ENCODE peak calls at places on chromosomes 6 and 20, in nine cellular contexts. One of them, this sample, is unnamed.

GRCh38 chr6:32886674-32887383 is 32.8 kb downstream of the PSMB9 start:
- DNase-seq in gastrocnemius medialis: no peak
- DNase-seq in endothelial cell of umbilical vein: peak; percentile 17
- DNase-seq in body of pancreas: peak; percentile 49
- DNase-seq in heart left ventricle: no peak
- DNase-seq in ovary: peak; percentile 71
- DNase-seq in A549: no peak
- DNase-seq in right lobe of liver: no peak
- DNase-seq in breast epithelium: no peak
- DNase-seq in this sample: no peak

GRCh38 chr6:70709826-70710225 is 42.1 kb downstream of the SMAP1 start:
- DNase-seq in gastrocnemius medialis: no peak
- DNase-seq in endothelial cell of umbilical vein: no peak
- DNase-seq in body of pancreas: no peak
- DNase-seq in heart left ventricle: no peak
- DNase-seq in ovary: no peak
- DNase-seq in A549: no peak
- DNase-seq in right lobe of liver: no peak
- DNase-seq in breast epithelium: no peak
- DNase-seq in this sample: no peak

GRCh38 chr20:25046181-25046641 is 11.7 kb downstream of the ACSS1 start:
- DNase-seq in gastrocnemius medialis: peak; percentile 90
- DNase-seq in endothelial cell of umbilical vein: no peak
- DNase-seq in body of pancreas: peak; percentile 56
- DNase-seq in heart left ventricle: peak; percentile 87
- DNase-seq in ovary: no peak
- DNase-seq in A549: no peak
- DNase-seq in right lobe of liver: peak; percentile 93
- DNase-seq in breast epithelium: no peak
- DNase-seq in this sample: peak; percentile 30

GRCh38 chr20:22623211-22623610 is 38.8 kb upstream of the FOXA2 start:
- DNase-seq in gastrocnemius medialis: no peak
- DNase-seq in endothelial cell of umbilical vein: peak; percentile 2
- DNase-seq in body of pancreas: peak; percentile 23
- DNase-seq in heart left ventricle: no peak
- DNase-seq in ovary: no peak
- DNase-seq in A549: no peak
- DNase-seq in right lobe of liver: no peak
- DNase-seq in breast epithelium: no peak
- DNase-seq in this sample: peak; percentile 54

GRCh38 chr6:5085638-5086293 is 625 bp downstream of the PPP1R3G start:
- DNase-seq in gastrocnemius medialis: no peak
- DNase-seq in endothelial cell of umbilical vein: peak; percentile 70
- DNase-seq in body of pancreas: no peak
- DNase-seq in heart left ventricle: peak; percentile 50
- DNase-seq in ovary: peak; percentile 26
- DNase-seq in A549: no peak
- DNase-seq in right lobe of liver: peak; percentile 54
- DNase-seq in breast epithelium: no peak
- DNase-seq in this sample: no peak

GRCh38 chr6:56370127-56370540 is 122.8 kb upstream of the COL21A1 start:
- DNase-seq in gastrocnemius medialis: no peak
- DNase-seq in endothelial cell of umbilical vein: peak; percentile 84
- DNase-seq in body of pancreas: peak; percentile 78
- DNase-seq in heart left ventricle: peak; percentile 60
- DNase-seq in ovary: no peak
- DNase-seq in A549: peak; percentile 23
- DNase-seq in right lobe of liver: peak; percentile 77
- DNase-seq in breast epithelium: peak; percentile 72
- DNase-seq in this sample: peak; percentile 74

GRCh38 chr6:157679605-157680580 is 143.2 kb upstream of the SNX9 start:
- DNase-seq in gastrocnemius medialis: no peak
- DNase-seq in endothelial cell of umbilical vein: no peak
- DNase-seq in body of pancreas: no peak
- DNase-seq in heart left ventricle: no peak
- DNase-seq in ovary: no peak
- DNase-seq in A549: no peak
- DNase-seq in right lobe of liver: no peak
- DNase-seq in breast epithelium: no peak
- DNase-seq in this sample: no peak

GRCh38 chr6:9121551-9121950 is 686.2 kb upstream of the SLC35B3 start:
- DNase-seq in gastrocnemius medialis: no peak
- DNase-seq in endothelial cell of umbilical vein: no peak
- DNase-seq in body of pancreas: no peak
- DNase-seq in heart left ventricle: no peak
- DNase-seq in ovary: no peak
- DNase-seq in A549: no peak
- DNase-seq in right lobe of liver: no peak
- DNase-seq in breast epithelium: no peak
- DNase-seq in this sample: no peak

GRCh38 chr6:139577991-139578604 is 203.7 kb upstream of the CITED2 start:
- DNase-seq in gastrocnemius medialis: no peak
- DNase-seq in endothelial cell of umbilical vein: no peak
- DNase-seq in body of pancreas: no peak
- DNase-seq in heart left ventricle: no peak
- DNase-seq in ovary: no peak
- DNase-seq in A549: no peak
- DNase-seq in right lobe of liver: no peak
- DNase-seq in breast epithelium: no peak
- DNase-seq in this sample: no peak

GRCh38 chr6:17125407-17125806 is 23.6 kb downstream of the STMND1 start:
- DNase-seq in gastrocnemius medialis: no peak
- DNase-seq in endothelial cell of umbilical vein: no peak
- DNase-seq in body of pancreas: no peak
- DNase-seq in heart left ventricle: no peak
- DNase-seq in ovary: no peak
- DNase-seq in A549: no peak
- DNase-seq in right lobe of liver: no peak
- DNase-seq in breast epithelium: no peak
- DNase-seq in this sample: no peak

GRCh38 chr6:35473849-35474128 is 5.6 kb downstream of the RPL10A start:
- DNase-seq in gastrocnemius medialis: no peak
- DNase-seq in endothelial cell of umbilical vein: no peak
- DNase-seq in body of pancreas: no peak
- DNase-seq in heart left ventricle: no peak
- DNase-seq in ovary: no peak
- DNase-seq in A549: no peak
- DNase-seq in right lobe of liver: no peak
- DNase-seq in breast epithelium: no peak
- DNase-seq in this sample: no peak

GRCh38 chr6:97885844-97886243 is 602.8 kb upstream of the MMS22L start:
- DNase-seq in gastrocnemius medialis: no peak
- DNase-seq in endothelial cell of umbilical vein: no peak
- DNase-seq in body of pancreas: no peak
- DNase-seq in heart left ventricle: no peak
- DNase-seq in ovary: no peak
- DNase-seq in A549: no peak
- DNase-seq in right lobe of liver: no peak
- DNase-seq in breast epithelium: no peak
- DNase-seq in this sample: no peak

GRCh38 chr6:88992741-88993557 is 29.5 kb upstream of the RNGTT start:
- DNase-seq in gastrocnemius medialis: no peak
- DNase-seq in endothelial cell of umbilical vein: no peak
- DNase-seq in body of pancreas: no peak
- DNase-seq in heart left ventricle: no peak
- DNase-seq in ovary: no peak
- DNase-seq in A549: no peak
- DNase-seq in right lobe of liver: no peak
- DNase-seq in breast epithelium: no peak
- DNase-seq in this sample: no peak

GRCh38 chr20:6026051-6026450 is 27.8 kb downstream of the LRRN4 start:
- DNase-seq in gastrocnemius medialis: no peak
- DNase-seq in endothelial cell of umbilical vein: no peak
- DNase-seq in body of pancreas: no peak
- DNase-seq in heart left ventricle: no peak
- DNase-seq in ovary: no peak
- DNase-seq in A549: no peak
- DNase-seq in right lobe of liver: no peak
- DNase-seq in breast epithelium: no peak
- DNase-seq in this sample: no peak

DNA sequence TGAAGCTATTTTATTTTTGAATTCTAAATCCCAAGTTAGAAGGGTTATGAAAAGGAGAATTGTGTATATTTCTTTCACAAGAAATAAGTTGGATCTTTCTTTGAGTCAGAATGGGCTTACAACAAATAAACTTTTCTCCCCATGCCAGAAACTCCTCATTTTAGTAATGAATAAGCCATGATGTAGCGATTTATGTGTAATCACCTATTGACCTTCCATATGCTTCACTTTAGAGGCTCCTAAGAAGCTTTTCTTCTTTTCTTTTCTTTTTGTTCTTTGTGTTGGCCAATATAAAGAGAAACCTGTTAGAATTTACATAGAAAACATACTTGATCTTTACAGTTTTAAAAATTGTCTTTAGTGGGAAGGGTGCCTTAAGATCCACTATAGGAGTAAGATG is 370.2 kb downstream of the UTRN start:
- DNase-seq in gastrocnemius medialis: no peak
- DNase-seq in endothelial cell of umbilical vein: no peak
- DNase-seq in body of pancreas: no peak
- DNase-seq in heart left ventricle: no peak
- DNase-seq in ovary: no peak
- DNase-seq in A549: no peak
- DNase-seq in right lobe of liver: no peak
- DNase-seq in breast epithelium: no peak
- DNase-seq in this sample: no peak
- H3K4me1 ChIP-seq in gastrocnemius medialis: no peaks in the 10 kb centered on the region
- H3K4me1 ChIP-seq in endothelial cell of umbilical vein: peaks cover 2% of the 10 kb centered on the region
- H3K4me1 ChIP-seq in body of pancreas: peaks cover 59% of the 10 kb centered on the region
- H3K4me1 ChIP-seq in heart left ventricle: peaks cover 33% of the 10 kb centered on the region
- H3K4me1 ChIP-seq in ovary: peaks cover 7% of the 10 kb centered on the region
- H3K4me1 ChIP-seq in A549: peaks cover 62% of the 10 kb centered on the region
- H3K4me1 ChIP-seq in right lobe of liver: no peaks in the 10 kb centered on the region
- H3K4me1 ChIP-seq in breast epithelium: no peaks in the 10 kb centered on the region
- H3K4me1 ChIP-seq in this sample: peaks cover 52% of the 10 kb centered on the region

GRCh38 chr6:73514746-73515110 is 6.1 kb downstream of the EEF1A1 start:
- DNase-seq in gastrocnemius medialis: no peak
- DNase-seq in endothelial cell of umbilical vein: peak; percentile 9
- DNase-seq in body of pancreas: no peak
- DNase-seq in heart left ventricle: no peak
- DNase-seq in ovary: no peak
- DNase-seq in A549: no peak
- DNase-seq in right lobe of liver: no peak
- DNase-seq in breast epithelium: no peak
- DNase-seq in this sample: no peak
- H3K27ac ChIP-seq in gastrocnemius medialis: no peak overlapping the region
- H3K27ac ChIP-seq in endothelial cell of umbilical vein: no peak overlapping the region
- H3K27ac ChIP-seq in body of pancreas: no peak overlapping the region
- H3K27ac ChIP-seq in heart left ventricle: no peak overlapping the region
- H3K27ac ChIP-seq in ovary: no peak overlapping the region
- H3K27ac ChIP-seq in A549: peak overlapping the region; percentile 80
- H3K27ac ChIP-seq in right lobe of liver: no peak overlapping the region
- H3K27ac ChIP-seq in breast epithelium: peak overlapping the region; percentile 40
- H3K27ac ChIP-seq in this sample: peak overlapping the region; percentile 18

GRCh38 chr20:45832619-45833018 is 980 bp upstream of the SNX21 start:
- DNase-seq in gastrocnemius medialis: no peak
- DNase-seq in endothelial cell of umbilical vein: no peak
- DNase-seq in body of pancreas: no peak
- DNase-seq in heart left ventricle: no peak
- DNase-seq in ovary: no peak
- DNase-seq in A549: no peak
- DNase-seq in right lobe of liver: no peak
- DNase-seq in breast epithelium: no peak
- DNase-seq in this sample: no peak

GRCh38 chr20:45833883-45834796 is 541 bp downstream of the SNX21 start:
- DNase-seq in gastrocnemius medialis: peak; percentile 70
- DNase-seq in endothelial cell of umbilical vein: peak; percentile 83
- DNase-seq in body of pancreas: peak; percentile 64
- DNase-seq in heart left ventricle: peak; percentile 75
- DNase-seq in ovary: peak; percentile 91
- DNase-seq in A549: peak; percentile 75
- DNase-seq in right lobe of liver: peak; percentile 78
- DNase-seq in breast epithelium: peak; percentile 67
- DNase-seq in this sample: peak; percentile 69

GRCh38 chr20:45835230-45836224 is 1.9 kb downstream of the SNX21 start:
- DNase-seq in gastrocnemius medialis: peak; percentile 63
- DNase-seq in endothelial cell of umbilical vein: no peak
- DNase-seq in body of pancreas: no peak
- DNase-seq in heart left ventricle: peak; percentile 74
- DNase-seq in ovary: no peak
- DNase-seq in A549: no peak
- DNase-seq in right lobe of liver: no peak
- DNase-seq in breast epithelium: no peak
- DNase-seq in this sample: no peak

GRCh38 chr20:45834797-45835161 is 1.2 kb downstream of the SNX21 start:
- DNase-seq in gastrocnemius medialis: no peak
- DNase-seq in endothelial cell of umbilical vein: no peak
- DNase-seq in body of pancreas: no peak
- DNase-seq in heart left ventricle: no peak
- DNase-seq in ovary: peak; percentile 64
- DNase-seq in A549: no peak
- DNase-seq in right lobe of liver: no peak
- DNase-seq in breast epithelium: no peak
- DNase-seq in this sample: no peak

GRCh38 chr20:45833030-45833882 is at the start of gene SNX21:
- DNase-seq in gastrocnemius medialis: peak; percentile 70
- DNase-seq in endothelial cell of umbilical vein: peak; percentile 78
- DNase-seq in body of pancreas: peak; percentile 80
- DNase-seq in heart left ventricle: peak; percentile 92
- DNase-seq in ovary: peak; percentile 90
- DNase-seq in A549: peak; percentile 71
- DNase-seq in right lobe of liver: peak; percentile 83
- DNase-seq in breast epithelium: peak; percentile 77
- DNase-seq in this sample: peak; percentile 77
- TF ChIP-seq POLR2A in gastrocnemius medialis: no peak
- TF ChIP-seq POLR2A in endothelial cell of umbilical vein: no peak
- TF ChIP-seq POLR2A in body of pancreas: peak; percentile 61
- TF ChIP-seq POLR2A in heart left ventricle: no peak
- TF ChIP-seq POLR2A in ovary: no peak
- TF ChIP-seq POLR2A in A549: no peak
- TF ChIP-seq POLR2A in right lobe of liver: peak; percentile 66
- TF ChIP-seq POLR2A in breast epithelium: no peak
- TF ChIP-seq POLR2A in this sample: no peak

DNA sequence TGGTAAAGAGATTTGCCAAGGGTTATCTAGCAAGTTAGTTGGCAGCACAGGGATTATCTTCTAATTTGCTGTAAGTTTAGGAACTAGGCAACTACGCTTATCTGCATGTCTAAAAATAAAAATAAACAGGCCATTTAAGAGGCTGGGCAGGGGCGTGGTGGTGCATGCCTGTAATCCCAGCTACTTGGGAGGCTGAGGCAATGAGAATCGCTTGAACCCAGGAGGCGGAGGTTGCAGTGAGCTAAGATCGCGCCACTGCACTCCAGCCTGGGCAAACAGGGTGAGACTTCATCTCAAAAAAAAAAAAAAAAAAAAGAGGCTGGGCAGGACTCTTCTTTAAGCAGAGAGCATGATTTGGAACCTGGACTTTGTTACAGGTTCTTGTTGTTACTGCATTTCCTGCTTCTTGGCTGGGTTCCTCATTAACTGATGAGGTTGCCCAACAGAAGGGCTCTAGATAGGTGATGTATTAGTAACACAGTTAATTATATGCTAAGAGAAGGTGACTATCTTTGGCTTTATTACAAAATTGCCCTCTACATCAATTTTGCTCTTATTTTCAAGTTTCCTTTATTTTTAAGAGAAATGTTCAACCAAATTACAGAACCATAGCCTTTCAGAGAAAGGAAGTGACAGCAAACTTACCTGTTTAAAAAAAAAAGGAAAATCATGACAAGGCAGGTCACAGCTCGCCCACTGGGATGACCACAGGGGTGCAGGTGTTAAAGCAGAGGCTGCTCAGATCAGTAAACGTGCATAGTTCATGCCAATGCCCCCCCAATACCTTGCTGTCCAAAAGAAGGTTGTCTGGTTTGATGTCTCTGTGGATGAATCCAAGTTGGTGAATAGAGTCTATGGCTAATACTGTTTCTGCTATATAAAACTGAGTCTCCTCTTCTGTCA is 32.5 kb downstream of the STK38 start:
- DNase-seq in gastrocnemius medialis: no peak
- DNase-seq in endothelial cell of umbilical vein: no peak
- DNase-seq in body of pancreas: peak; percentile 38
- DNase-seq in heart left ventricle: no peak
- DNase-seq in ovary: no peak
- DNase-seq in A549: no peak
- DNase-seq in right lobe of liver: peak; percentile 68
- DNase-seq in breast epithelium: no peak
- DNase-seq in this sample: no peak
- H3K4me1 ChIP-seq in gastrocnemius medialis: no peaks in the 10 kb centered on the region
- H3K4me1 ChIP-seq in endothelial cell of umbilical vein: no peaks in the 10 kb centered on the region
- H3K4me1 ChIP-seq in body of pancreas: peaks cover 8% of the 10 kb centered on the region
- H3K4me1 ChIP-seq in heart left ventricle: peaks cover 13% of the 10 kb centered on the region
- H3K4me1 ChIP-seq in ovary: no peaks in the 10 kb centered on the region
- H3K4me1 ChIP-seq in A549: no peaks in the 10 kb centered on the region
- H3K4me1 ChIP-seq in right lobe of liver: peaks cover 6% of the 10 kb centered on the region
- H3K4me1 ChIP-seq in breast epithelium: no peaks in the 10 kb centered on the region
- H3K4me1 ChIP-seq in this sample: no peaks in the 10 kb centered on the region